ENCODE peak calls at places on chromosomes 13 and 19, in four cellular contexts. S is HAP-1, C is AG10803, H is HCT116. X is an unnamed sample.
A peak's percentile ranks its signal among the peaks of the same experiment; 100 is the strongest.

GRCh38 chr19:47657719-47658118 is 48.8 kb downstream of the BICRA start:
- DNase-seq in S (no peak), C (no peak), H (no peak), X (no peak)

GRCh38 chr13:27455331-27455855 is 5.0 kb upstream of the MTIF3 start:
- DNase-seq in S (no peak), C (no peak), H (no peak), X (no peak)

GRCh38 chr19:33325920-33326319 is 23.6 kb upstream of the CEBPA start:
- DNase-seq in S (no peak), C (peak; percentile 26), H (no peak), X (no peak)

GRCh38 chr19:16886305-16886880 is 2.4 kb upstream of the F2RL3 start:
- DNase-seq in S (no peak), C (peak; percentile 70), H (no peak), X (peak; percentile 93)

GRCh38 chr13:95150555-95150954 is 150.7 kb downstream of the ABCC4 start:
- DNase-seq in S (no peak), C (no peak), H (no peak), X (no peak)

GRCh38 chr19:56369886-56370676 is 23.3 kb downstream of the ZNF582 start:
- DNase-seq in S (no peak), C (no peak), H (no peak), X (no peak)

GRCh38 chr13:100069278-100069677 is 19.6 kb upstream of the PCCA start:
- DNase-seq in S (no peak), C (peak; percentile 53), H (no peak), X (no peak)

GRCh38 chr13:75612354-75612753 is 23.8 kb upstream of the LMO7 start:
- DNase-seq in S (no peak), C (peak; percentile 48), H (no peak), X (no peak)

GRCh38 chr13:35162420-35162819 is 220.3 kb downstream of the NBEA start:
- DNase-seq in S (no peak), C (no peak), H (no peak), X (no peak)

GRCh38 chr19:12834976-12835757 is 788 bp upstream of the RTBDN start:
- DNase-seq in S (no peak), C (no peak), H (peak; percentile 69), X (peak; percentile 21)

GRCh38 chr19:295687-296370 is 4.6 kb upstream of the PLPP2 start:
- DNase-seq in S (no peak), C (no peak), H (no peak), X (no peak)

GRCh38 chr13:35496761-35497386 is 20.4 kb upstream of the MAB21L1 start:
- DNase-seq in S (no peak), C (peak; percentile 16), H (no peak), X (no peak)

GRCh38 chr13:37476874-37477273 is 121.7 kb downstream of the POSTN start:
- DNase-seq in S (no peak), C (peak; percentile 49), H (no peak), X (peak; percentile 15)

GRCh38 chr19:32869369-32870153 is at the start of gene SLC7A9:
- DNase-seq in S (no peak), C (no peak), H (no peak), X (no peak)

GRCh38 chr19:4452230-4452990 is 5.2 kb downstream of the UBXN6 start:
- DNase-seq in S (no peak), C (no peak), H (no peak), X (no peak)

GRCh38 chr13:91574756-91575155 is 176.3 kb downstream of the GPC5 start:
- DNase-seq in S (no peak), C (no peak), H (no peak), X (no peak)

GRCh38 chr19:13155472-13156284 is 5.5 kb downstream of the IER2 start:
- DNase-seq in S (peak; percentile 60), C (peak; percentile 75), H (no peak), X (peak; percentile 65)

GRCh38 chr13:51585234-51585672 is 991 bp downstream of the WDFY2 start:
- DNase-seq in S (peak; percentile 45), C (peak; percentile 24), H (no peak), X (peak; percentile 45)

GRCh38 chr13:46712524-46712923 is 84.4 kb downstream of the ESD start:
- DNase-seq in S (no peak), C (no peak), H (no peak), X (no peak)

GRCh38 chr19:50912727-50913716 is 1.8 kb upstream of the KLK4 start:
- DNase-seq in S (no peak), C (no peak), H (no peak), X (no peak)

GRCh38 chr13:53206455-53206854 is 177.8 kb downstream of the OLFM4 start:
- DNase-seq in S (peak; percentile 46), C (no peak), H (no peak), X (no peak)

GRCh38 chr13:24648983-24649684 is 31.1 kb upstream of the ATP12A start:
- DNase-seq in S (no peak), C (no peak), H (no peak), X (no peak)

GRCh38 chr19:51689751-51690358 is 3.3 kb upstream of the SPACA6 start:
- DNase-seq in S (peak; percentile 28), C (peak; percentile 35), H (no peak), X (peak; percentile 68)

GRCh38 chr19:35155441-35155840 is 906 bp downstream of the FXYD5 start:
- DNase-seq in S (no peak), C (no peak), H (no peak), X (no peak)

GRCh38 chr19:6509118-6509971 is 7.2 kb upstream of the TUBB4A start:
- DNase-seq in S (no peak), C (no peak), H (no peak), X (no peak)

GRCh38 chr19:13260883-13261653 is 110.9 kb downstream of the IER2 start:
- DNase-seq in S (no peak), C (peak; percentile 87), H (peak; percentile 94), X (no peak)

GRCh38 chr19:46503848-46504453 is 8.3 kb upstream of the PNMA8B start:
- DNase-seq in S (no peak), C (no peak), H (no peak), X (no peak)

GRCh38 chr19:42306646-42307045 is 4.2 kb upstream of the PAFAH1B3 start:
- DNase-seq in S (no peak), C (no peak), H (no peak), X (no peak)

GRCh38 chr13:112453874-112454647 is 77.9 kb downstream of the SPACA7 start:
- DNase-seq in S (no peak), C (no peak), H (no peak), X (no peak)

GRCh38 chr13:111929036-111929616 is 137.8 kb upstream of the SOX1 start:
- DNase-seq in S (no peak), C (no peak), H (no peak), X (no peak)

GRCh38 chr19:10517361-10517759 is at the start of gene S1PR5:
- DNase-seq in S (no peak), C (no peak), H (no peak), X (no peak)

GRCh38 chr19:15154002-15154612 is 46.7 kb downstream of the NOTCH3 start:
- DNase-seq in S (peak; percentile 49), C (peak; percentile 39), H (peak; percentile 37), X (peak; percentile 62)

GRCh38 chr19:47755065-47755761 is 9.9 kb downstream of the NOP53 start:
- DNase-seq in S (no peak), C (no peak), H (no peak), X (no peak)

GRCh38 chr13:35957174-35957867 is 173.9 kb downstream of the DCLK1 start:
- DNase-seq in S (no peak), C (peak; percentile 83), H (no peak), X (no peak)

GRCh38 chr13:57123660-57124059 is 17.1 kb upstream of the PRR20A start:
- DNase-seq in S (no peak), C (no peak), H (no peak), X (peak; percentile 3)

GRCh38 chr13:28531195-28531955 is 36.4 kb upstream of the FLT1 start:
- DNase-seq in S (peak; percentile 26), C (peak; percentile 42), H (no peak), X (peak; percentile 40)

GRCh38 chr13:94641432-94641941 is 39.8 kb downstream of the GPR180 start:
- DNase-seq in S (no peak), C (peak; percentile 85), H (no peak), X (no peak)

GRCh38 chr19:2331601-2332246 is 3.2 kb downstream of the SPPL2B start:
- DNase-seq in S (no peak), C (no peak), H (no peak), X (no peak)

X was measured in cardiac muscle cell.